ENCODE peak calls at places on chromosomes 5 and 9, in eight cellular contexts. One of them, this sample, is unnamed.
A peak's percentile ranks its signal among the peaks of the same experiment; 100 is the strongest.

GRCh38 chr9:124066783-124067563 is 55.4 kb downstream of the LHX2 start:
- DNase-seq in ovary: no peak
- DNase-seq in K562: no peak
- DNase-seq in tibial nerve: no peak
- DNase-seq in HepG2: no peak
- DNase-seq in sigmoid colon: no peak
- DNase-seq in transverse colon: no peak
- DNase-seq in SK-N-SH: no peak
- DNase-seq in this sample: no peak

GRCh38 chr5:147234825-147235635 is at the start of gene STK32A:
- DNase-seq in transverse colon: peak; percentile 39
- DNase-seq in sigmoid colon: peak; percentile 84
- DNase-seq in tibial nerve: peak; percentile 10
- DNase-seq in HepG2: no peak
- DNase-seq in ovary: peak; percentile 59
- DNase-seq in SK-N-SH: peak; percentile 80
- DNase-seq in K562: no peak
- DNase-seq in this sample: peak; percentile 79

GRCh38 chr5:1899201-1899600 is 16.5 kb upstream of the IRX4 start:
- DNase-seq in SK-N-SH: no peak
- DNase-seq in K562: no peak
- DNase-seq in HepG2: no peak
- DNase-seq in tibial nerve: no peak
- DNase-seq in sigmoid colon: no peak
- DNase-seq in transverse colon: no peak
- DNase-seq in ovary: no peak
- DNase-seq in this sample: no peak

GRCh38 chr5:54480296-54480695 is 24.8 kb downstream of the HSPB3 start:
- DNase-seq in tibial nerve: no peak
- DNase-seq in HepG2: no peak
- DNase-seq in sigmoid colon: no peak
- DNase-seq in SK-N-SH: no peak
- DNase-seq in K562: no peak
- DNase-seq in ovary: no peak
- DNase-seq in transverse colon: no peak
- DNase-seq in this sample: no peak

GRCh38 chr9:33155393-33155792 is 11.7 kb downstream of the B4GALT1 start:
- DNase-seq in SK-N-SH: no peak
- DNase-seq in transverse colon: no peak
- DNase-seq in K562: no peak
- DNase-seq in sigmoid colon: peak; percentile 37
- DNase-seq in ovary: no peak
- DNase-seq in tibial nerve: no peak
- DNase-seq in HepG2: no peak
- DNase-seq in this sample: no peak

GRCh38 chr5:140106805-140107311 is 7.1 kb upstream of the PURA start:
- DNase-seq in HepG2: no peak
- DNase-seq in sigmoid colon: no peak
- DNase-seq in tibial nerve: no peak
- DNase-seq in ovary: no peak
- DNase-seq in SK-N-SH: no peak
- DNase-seq in K562: no peak
- DNase-seq in transverse colon: no peak
- DNase-seq in this sample: no peak

GRCh38 chr9:104682642-104683041 is 11.7 kb upstream of the OR13D1 start:
- DNase-seq in HepG2: peak; percentile 57
- DNase-seq in ovary: no peak
- DNase-seq in transverse colon: no peak
- DNase-seq in SK-N-SH: peak; percentile 25
- DNase-seq in K562: peak; percentile 13
- DNase-seq in tibial nerve: no peak
- DNase-seq in sigmoid colon: no peak
- DNase-seq in this sample: no peak

GRCh38 chr9:131656356-131657030 is 83.4 kb downstream of the RAPGEF1 start:
- DNase-seq in HepG2: no peak
- DNase-seq in SK-N-SH: no peak
- DNase-seq in tibial nerve: peak; percentile 57
- DNase-seq in sigmoid colon: peak; percentile 83
- DNase-seq in ovary: no peak
- DNase-seq in K562: no peak
- DNase-seq in transverse colon: peak; percentile 77
- DNase-seq in this sample: peak; percentile 93

GRCh38 chr5:88734191-88734640 is 148.8 kb downstream of the MEF2C start:
- DNase-seq in ovary: peak; percentile 54
- DNase-seq in tibial nerve: no peak
- DNase-seq in sigmoid colon: no peak
- DNase-seq in K562: peak; percentile 11
- DNase-seq in SK-N-SH: peak; percentile 14
- DNase-seq in HepG2: no peak
- DNase-seq in transverse colon: peak; percentile 36
- DNase-seq in this sample: no peak

GRCh38 chr5:78500028-78500427 is 139.6 kb downstream of the SCAMP1 start:
- DNase-seq in ovary: no peak
- DNase-seq in K562: no peak
- DNase-seq in sigmoid colon: no peak
- DNase-seq in tibial nerve: no peak
- DNase-seq in HepG2: no peak
- DNase-seq in SK-N-SH: no peak
- DNase-seq in transverse colon: no peak
- DNase-seq in this sample: no peak

GRCh38 chr9:129281506-129282145 is 103.6 kb upstream of the IER5L start:
- DNase-seq in HepG2: no peak
- DNase-seq in sigmoid colon: peak; percentile 58
- DNase-seq in transverse colon: peak; percentile 4
- DNase-seq in K562: no peak
- DNase-seq in SK-N-SH: no peak
- DNase-seq in tibial nerve: no peak
- DNase-seq in ovary: peak; percentile 18
- DNase-seq in this sample: peak; percentile 64

GRCh38 chr9:107881625-107882300 is 392.2 kb upstream of the KLF4 start:
- DNase-seq in HepG2: no peak
- DNase-seq in ovary: no peak
- DNase-seq in transverse colon: no peak
- DNase-seq in tibial nerve: no peak
- DNase-seq in K562: no peak
- DNase-seq in SK-N-SH: no peak
- DNase-seq in sigmoid colon: no peak
- DNase-seq in this sample: no peak

GRCh38 chr9:109771084-109771483 is 8.9 kb upstream of the PALM2AKAP2 start:
- DNase-seq in sigmoid colon: no peak
- DNase-seq in SK-N-SH: no peak
- DNase-seq in HepG2: no peak
- DNase-seq in transverse colon: no peak
- DNase-seq in tibial nerve: no peak
- DNase-seq in ovary: no peak
- DNase-seq in K562: no peak
- DNase-seq in this sample: no peak

GRCh38 chr5:32388429-32389111 is 56.0 kb downstream of the ZFR start:
- DNase-seq in transverse colon: no peak
- DNase-seq in sigmoid colon: no peak
- DNase-seq in K562: no peak
- DNase-seq in ovary: no peak
- DNase-seq in SK-N-SH: no peak
- DNase-seq in HepG2: no peak
- DNase-seq in tibial nerve: no peak
- DNase-seq in this sample: no peak

DNA sequence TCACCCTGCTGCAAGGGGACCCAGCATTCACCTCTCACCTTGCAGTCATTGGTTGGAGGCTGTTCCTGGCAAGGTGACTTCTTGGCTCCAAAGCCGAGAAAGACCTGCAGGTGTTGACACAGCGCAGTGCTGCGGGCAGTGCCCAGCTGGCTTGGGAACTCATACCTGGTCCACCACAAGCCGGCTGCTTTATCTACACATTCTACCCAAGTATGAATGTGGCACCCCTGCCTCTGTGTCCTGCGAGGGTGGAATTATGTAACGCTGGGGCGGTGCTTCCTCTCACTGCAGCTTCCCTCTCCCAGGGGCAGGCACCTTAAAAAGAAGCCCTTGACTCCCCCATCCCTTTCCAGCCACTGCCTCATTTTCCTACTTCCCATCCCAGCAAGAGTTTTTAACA is 2.5 kb upstream of the ZMYND19 start:
- DNase-seq in HepG2: no peak
- DNase-seq in tibial nerve: no peak
- DNase-seq in transverse colon: no peak
- DNase-seq in SK-N-SH: no peak
- DNase-seq in K562: no peak
- DNase-seq in ovary: no peak
- DNase-seq in sigmoid colon: no peak
- DNase-seq in this sample: no peak
- TF ChIP-seq EP300 in HepG2: no peak
- TF ChIP-seq EP300 in tibial nerve: no peak
- TF ChIP-seq EP300 in transverse colon: no peak
- TF ChIP-seq EP300 in SK-N-SH: no peak
- TF ChIP-seq EP300 in K562: no peak
- TF ChIP-seq EP300 in ovary: no peak
- TF ChIP-seq EP300 in sigmoid colon: no peak
- TF ChIP-seq EP300 in this sample: no peak

DNA sequence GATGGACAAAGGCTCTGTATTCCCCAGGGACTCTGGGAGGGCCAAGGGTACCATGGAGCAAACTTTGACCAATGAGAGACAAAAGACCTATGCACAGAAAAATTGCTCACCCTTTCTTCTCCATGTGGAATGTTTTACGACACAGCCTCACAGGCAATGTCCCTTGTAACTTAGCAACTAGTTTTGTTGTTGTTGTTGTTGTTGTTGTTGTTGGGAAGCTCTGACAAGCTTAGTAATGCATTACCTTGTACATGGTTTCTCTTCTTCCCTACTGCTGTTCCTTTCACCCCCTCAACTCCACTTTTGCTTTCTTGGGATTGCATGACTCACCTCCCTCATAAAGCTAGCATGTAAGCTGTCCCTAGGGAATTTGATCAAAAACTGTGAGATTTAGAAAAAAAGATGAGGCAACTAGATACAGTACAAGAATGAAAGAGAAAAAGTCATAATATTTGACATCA is 551.0 kb downstream of the RAB3C start:
- DNase-seq in HepG2: no peak
- DNase-seq in sigmoid colon: no peak
- DNase-seq in K562: no peak
- DNase-seq in tibial nerve: no peak
- DNase-seq in ovary: no peak
- DNase-seq in transverse colon: no peak
- DNase-seq in SK-N-SH: no peak
- DNase-seq in this sample: no peak
- TF ChIP-seq EP300 in HepG2: no peak
- TF ChIP-seq EP300 in sigmoid colon: no peak
- TF ChIP-seq EP300 in K562: no peak
- TF ChIP-seq EP300 in tibial nerve: no peak
- TF ChIP-seq EP300 in ovary: no peak
- TF ChIP-seq EP300 in transverse colon: no peak
- TF ChIP-seq EP300 in SK-N-SH: no peak
- TF ChIP-seq EP300 in this sample: no peak

DNA sequence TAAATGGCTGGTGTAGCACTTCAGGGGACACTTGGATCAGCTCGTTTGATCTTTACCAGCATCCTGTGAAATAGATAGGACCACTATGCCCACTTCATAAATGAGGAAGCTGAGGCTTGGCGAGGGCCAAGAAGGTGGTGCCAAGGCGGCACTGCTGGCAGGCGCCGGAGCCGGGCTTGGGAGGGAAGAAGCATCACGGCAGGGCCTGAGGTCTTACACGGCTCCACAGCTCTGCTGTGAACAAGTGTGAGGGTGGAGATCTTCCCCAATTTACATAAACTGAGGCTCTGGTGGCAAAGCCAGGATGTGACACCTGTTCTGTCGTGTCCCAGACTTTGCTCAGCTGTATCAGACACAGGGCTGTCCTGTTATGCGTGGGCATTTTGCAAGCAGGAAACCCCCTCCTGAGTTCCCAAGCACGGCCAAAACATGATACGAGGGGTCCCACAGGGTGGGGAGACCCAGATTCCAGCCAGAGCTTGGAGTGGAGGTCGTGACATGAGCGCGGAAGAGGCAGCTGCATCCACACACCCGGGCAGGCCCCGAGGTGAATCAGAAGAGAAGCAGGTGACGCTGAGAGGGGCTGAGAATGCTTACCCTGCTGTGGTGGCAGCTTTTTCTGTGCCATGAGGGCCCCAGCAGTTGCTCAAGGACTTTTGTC is 117.5 kb upstream of the BOD1 start:
- DNase-seq in SK-N-SH: no peak
- DNase-seq in ovary: no peak
- DNase-seq in HepG2: no peak
- DNase-seq in K562: no peak
- DNase-seq in transverse colon: peak; percentile 40
- DNase-seq in tibial nerve: no peak
- DNase-seq in sigmoid colon: no peak
- DNase-seq in this sample: no peak
- TF ChIP-seq EP300 in SK-N-SH: no peak
- TF ChIP-seq EP300 in ovary: no peak
- TF ChIP-seq EP300 in HepG2: no peak
- TF ChIP-seq EP300 in K562: no peak
- TF ChIP-seq EP300 in transverse colon: no peak
- TF ChIP-seq EP300 in tibial nerve: no peak
- TF ChIP-seq EP300 in sigmoid colon: no peak
- TF ChIP-seq EP300 in this sample: no peak

DNA sequence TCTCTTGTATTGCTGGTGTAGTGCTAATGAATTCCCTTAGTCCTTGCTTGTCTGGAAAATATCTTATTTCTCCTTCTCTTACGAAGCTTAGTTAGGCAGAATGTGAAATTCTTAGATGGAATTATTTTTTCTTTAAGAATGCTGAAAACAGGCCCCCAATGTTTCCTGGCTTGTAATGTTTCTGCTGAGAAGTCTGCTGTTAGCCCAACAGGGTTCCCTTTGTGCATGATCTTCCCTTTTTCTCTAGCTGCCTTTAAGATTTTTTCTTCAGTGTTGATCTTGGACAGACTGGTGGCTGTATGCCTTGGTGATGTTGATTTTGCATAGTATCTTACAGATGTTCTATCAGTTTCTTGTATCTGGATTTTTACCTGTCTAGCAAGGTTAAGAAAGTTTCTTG is 191.3 kb upstream of the DMRTA1 start:
- DNase-seq in HepG2: no peak
- DNase-seq in SK-N-SH: no peak
- DNase-seq in transverse colon: no peak
- DNase-seq in ovary: no peak
- DNase-seq in tibial nerve: no peak
- DNase-seq in sigmoid colon: no peak
- DNase-seq in K562: no peak
- DNase-seq in this sample: no peak
- TF ChIP-seq EP300 in HepG2: no peak
- TF ChIP-seq EP300 in SK-N-SH: no peak
- TF ChIP-seq EP300 in transverse colon: no peak
- TF ChIP-seq EP300 in ovary: no peak
- TF ChIP-seq EP300 in tibial nerve: no peak
- TF ChIP-seq EP300 in sigmoid colon: no peak
- TF ChIP-seq EP300 in K562: no peak
- TF ChIP-seq EP300 in this sample: no peak

GRCh38 chr9:20835364-20836286 is 151.6 kb downstream of the FOCAD start:
- DNase-seq in transverse colon: no peak
- DNase-seq in tibial nerve: no peak
- DNase-seq in sigmoid colon: no peak
- DNase-seq in K562: no peak
- DNase-seq in HepG2: peak; percentile 85
- DNase-seq in SK-N-SH: no peak
- DNase-seq in ovary: no peak
- DNase-seq in this sample: peak; percentile 32
- TF ChIP-seq EP300 in transverse colon: no peak
- TF ChIP-seq EP300 in tibial nerve: no peak
- TF ChIP-seq EP300 in sigmoid colon: no peak
- TF ChIP-seq EP300 in K562: no peak
- TF ChIP-seq EP300 in HepG2: peak; percentile 84
- TF ChIP-seq EP300 in SK-N-SH: no peak
- TF ChIP-seq EP300 in ovary: no peak
- TF ChIP-seq EP300 in this sample: no peak

GRCh38 chr9:37290881-37291485 is 131.5 kb upstream of the GRHPR start:
- DNase-seq in K562: no peak
- DNase-seq in transverse colon: no peak
- DNase-seq in ovary: no peak
- DNase-seq in HepG2: no peak
- DNase-seq in tibial nerve: no peak
- DNase-seq in sigmoid colon: no peak
- DNase-seq in SK-N-SH: no peak
- DNase-seq in this sample: no peak
- TF ChIP-seq EP300 in K562: peak; percentile 68
- TF ChIP-seq EP300 in transverse colon: no peak
- TF ChIP-seq EP300 in ovary: no peak
- TF ChIP-seq EP300 in HepG2: no peak
- TF ChIP-seq EP300 in tibial nerve: no peak
- TF ChIP-seq EP300 in sigmoid colon: no peak
- TF ChIP-seq EP300 in SK-N-SH: peak; percentile 43
- TF ChIP-seq EP300 in this sample: no peak

This sample was measured in upper lobe of left lung.